ENCODE peak calls at places on chromosomes 5 and 9, in eight cellular contexts. Q, E, K, I, Z, H, L and B are unnamed samples.

GRCh38 chr5:167029488-167029887 is 1262.0 kb upstream of the WWC1 start:
- DNase-seq in Q (no peak), E (no peak), K (no peak), I (no peak), Z (no peak), H (no peak), L (no peak), B (no peak)

GRCh38 chr5:180153099-180153498 is 55.9 kb downstream of the RASGEF1C start:
- DNase-seq in Q (no peak), E (no peak), K (no peak), I (no peak), Z (no peak), H (no peak), L (no peak), B (no peak)

GRCh38 chr5:180294913-180295555 is 3.2 kb upstream of the MAPK9 start:
- DNase-seq in Q (no peak), E (no peak), K (no peak), I (no peak), Z (no peak), H (no peak), L (no peak), B (no peak)

GRCh38 chr9:91489391-91489899 is 65.8 kb upstream of the NFIL3 start:
- DNase-seq in Q (peak; percentile 72), E (peak; percentile 2), K (peak; percentile 59), I (no peak), Z (peak; percentile 60), H (no peak), L (no peak), B (no peak)

GRCh38 chr5:149635394-149635793 is 54.1 kb downstream of the ARHGEF37 start:
- DNase-seq in Q (no peak), E (no peak), K (peak; percentile 80), I (no peak), Z (no peak), H (no peak), L (no peak), B (no peak)

GRCh38 chr5:45262061-45262590 is 434.1 kb downstream of the HCN1 start:
- DNase-seq in Q (no peak), E (peak; percentile 50), K (no peak), I (no peak), Z (no peak), H (peak; percentile 11), L (no peak), B (peak; percentile 11)

GRCh38 chr9:385818-386398 is 171.2 kb downstream of the DOCK8 start:
- DNase-seq in Q (peak; percentile 73), E (no peak), K (peak; percentile 65), I (peak; percentile 32), Z (peak; percentile 58), H (peak; percentile 62), L (peak; percentile 62), B (peak; percentile 49)

GRCh38 chr5:72358925-72359324 is 38.8 kb downstream of the PTCD2 start:
- DNase-seq in Q (no peak), E (no peak), K (no peak), I (no peak), Z (no peak), H (no peak), L (no peak), B (no peak)

GRCh38 chr9:6965566-6965965 is 207.8 kb downstream of the KDM4C start:
- DNase-seq in Q (no peak), E (no peak), K (no peak), I (no peak), Z (no peak), H (no peak), L (no peak), B (no peak)

GRCh38 chr9:78030553-78031270 is 899 bp downstream of the GNAQ start:
- DNase-seq in Q (peak; percentile 25), E (peak; percentile 57), K (peak; percentile 49), I (no peak), Z (no peak), H (peak; percentile 52), L (peak; percentile 53), B (peak; percentile 55)

GRCh38 chr5:133565993-133566392 is 46.3 kb downstream of the FSTL4 start:
- DNase-seq in Q (peak; percentile 35), E (no peak), K (peak; percentile 28), I (no peak), Z (peak; percentile 26), H (peak; percentile 56), L (peak; percentile 16), B (peak; percentile 17)

GRCh38 chr9:124187311-124187710 is 70.4 kb upstream of the NEK6 start:
- DNase-seq in Q (no peak), E (no peak), K (no peak), I (no peak), Z (no peak), H (no peak), L (no peak), B (no peak)

GRCh38 chr5:169668732-169669131 is 31.7 kb downstream of the DOCK2 start:
- DNase-seq in Q (peak; percentile 35), E (no peak), K (peak; percentile 42), I (peak; percentile 13), Z (peak; percentile 60), H (no peak), L (peak; percentile 74), B (no peak)

GRCh38 chr5:42806701-42807262 is 4.9 kb downstream of the SELENOP start:
- DNase-seq in Q (no peak), E (no peak), K (no peak), I (no peak), Z (no peak), H (no peak), L (no peak), B (no peak)

GRCh38 chr5:92616085-92616484 is 964.9 kb downstream of the NR2F1-AS1 start:
- DNase-seq in Q (no peak), E (no peak), K (no peak), I (no peak), Z (no peak), H (no peak), L (no peak), B (no peak)

GRCh38 chr9:132408521-132408920 is 1.5 kb upstream of the CFAP77 start:
- DNase-seq in Q (no peak), E (no peak), K (no peak), I (no peak), Z (no peak), H (no peak), L (no peak), B (no peak)

GRCh38 chr9:12968093-12968492 is 193.3 kb downstream of the LURAP1L start:
- DNase-seq in Q (no peak), E (no peak), K (peak; percentile 18), I (no peak), Z (no peak), H (no peak), L (no peak), B (no peak)

GRCh38 chr5:6804766-6805165 is 91.5 kb downstream of the TENT4A start:
- DNase-seq in Q (peak; percentile 53), E (no peak), K (peak; percentile 41), I (no peak), Z (peak; percentile 60), H (no peak), L (no peak), B (no peak)

GRCh38 chr5:159759791-159760300 is 156.4 kb upstream of the ADRA1B start:
- DNase-seq in Q (no peak), E (no peak), K (no peak), I (no peak), Z (peak; percentile 25), H (no peak), L (no peak), B (no peak)

GRCh38 chr5:125058185-125058826 is 311.9 kb upstream of the ZNF608 start:
- DNase-seq in Q (peak; percentile 68), E (peak; percentile 44), K (peak; percentile 64), I (no peak), Z (no peak), H (no peak), L (peak; percentile 19), B (no peak)

GRCh38 chr5:139245637-139246335 is 47.6 kb upstream of the SIL1 start:
- DNase-seq in Q (no peak), E (no peak), K (peak; percentile 26), I (no peak), Z (no peak), H (no peak), L (no peak), B (no peak)